ENCODE peak calls at places on chromosome 20, in ten cellular contexts. U is KG1, J is tibial nerve, R is NCI-H748 treated with DMSO at 0.1 percent for 48 hours, M is EL, V is HS-27A, B is GM19239, X is brain microvascular endothelial cell, C is cerebellar cortex, F is NB4. Z is an unnamed sample.

GRCh38 chr20:7305971-7306370 is 538.5 kb downstream of the BMP2 start:
- DNase-seq in U (no peak), J (no peak), R (no peak), M (no peak), V (no peak), B (no peak), X (no peak), C (no peak), F (no peak), Z (no peak)

GRCh38 chr20:43937586-43937985 is 22.9 kb downstream of the TOX2 start:
- DNase-seq in U (no peak), J (no peak), R (no peak), M (no peak), V (no peak), B (no peak), X (no peak), C (no peak), F (no peak), Z (no peak)

GRCh38 chr20:57394087-57395082 is 3.2 kb downstream of the RBM38 start:
- DNase-seq in U (no peak), J (no peak), R (no peak), M (no peak), V (no peak), B (no peak), X (no peak), C (no peak), F (no peak), Z (no peak)

GRCh38 chr20:4119854-4120209 is 104.5 kb upstream of the RNF24 start:
- DNase-seq in U (no peak), J (no peak), R (no peak), M (no peak), V (no peak), B (no peak), X (no peak), C (no peak), F (no peak), Z (no peak)

GRCh38 chr20:56922497-56922896 is 293.4 kb downstream of the TFAP2C start:
- DNase-seq in U (no peak), J (no peak), R (no peak), M (no peak), V (no peak), B (no peak), X (no peak), C (no peak), F (no peak), Z (no peak)

GRCh38 chr20:48041078-48041780 is 255.9 kb upstream of the SULF2 start:
- DNase-seq in U (no peak), J (no peak), R (peak; percentile 13), M (no peak), V (no peak), B (no peak), X (no peak), C (no peak), F (no peak), Z (no peak)

GRCh38 chr20:3890999-3891929 is 2.1 kb downstream of the PANK2 start:
- DNase-seq in U (no peak), J (no peak), R (no peak), M (no peak), V (no peak), B (no peak), X (no peak), C (no peak), F (no peak), Z (no peak)

GRCh38 chr20:53040678-53041674 is 68.8 kb downstream of the TSHZ2 start:
- DNase-seq in U (no peak), J (peak; percentile 38), R (peak; percentile 35), M (no peak), V (no peak), B (no peak), X (no peak), C (peak; percentile 30), F (no peak), Z (no peak)

GRCh38 chr20:6811262-6811661 is 43.8 kb downstream of the BMP2 start:
- DNase-seq in U (no peak), J (no peak), R (no peak), M (no peak), V (no peak), B (no peak), X (no peak), C (no peak), F (no peak), Z (no peak)

GRCh38 chr20:59571591-59572314 is 32.6 kb upstream of the PHACTR3 start:
- DNase-seq in U (no peak), J (peak; percentile 50), R (peak; percentile 2), M (peak; percentile 51), V (peak; percentile 4), B (peak; percentile 85), X (peak; percentile 25), C (peak; percentile 76), F (peak; percentile 78), Z (no peak)

GRCh38 chr20:19552144-19552895 is 205.7 kb upstream of the RIN2 start:
- DNase-seq in U (no peak), J (no peak), R (no peak), M (no peak), V (no peak), B (no peak), X (no peak), C (no peak), F (peak; percentile 5), Z (no peak)